ENCODE peak calls at places on chromosomes 2 and 18, in seven cellular contexts. One of them, this sample, is unnamed. For H3K27me3, the result is how much of the 10 kb centered on the place peaks cover.

GRCh38 chr2:223008162-223008561 is 43.8 kb upstream of the KCNE4 start:
- DNase-seq in tibial nerve: no peak
- DNase-seq in transverse colon: no peak
- DNase-seq in SK-N-SH: no peak
- DNase-seq in K562: no peak
- DNase-seq in ovary: no peak
- DNase-seq in sigmoid colon: no peak
- DNase-seq in this sample: no peak

GRCh38 chr2:66802877-66803276 is 368.0 kb downstream of the MEIS1 start:
- DNase-seq in tibial nerve: no peak
- DNase-seq in transverse colon: no peak
- DNase-seq in K562: no peak
- DNase-seq in SK-N-SH: no peak
- DNase-seq in ovary: no peak
- DNase-seq in sigmoid colon: no peak
- DNase-seq in this sample: no peak

GRCh38 chr2:241381872-241382271 is 25.8 kb downstream of the FARP2 start:
- DNase-seq in transverse colon: no peak
- DNase-seq in K562: no peak
- DNase-seq in tibial nerve: no peak
- DNase-seq in ovary: no peak
- DNase-seq in sigmoid colon: no peak
- DNase-seq in SK-N-SH: no peak
- DNase-seq in this sample: no peak

GRCh38 chr2:135829420-135829983 is 7.5 kb downstream of the LCT start:
- DNase-seq in ovary: no peak
- DNase-seq in SK-N-SH: no peak
- DNase-seq in transverse colon: no peak
- DNase-seq in K562: no peak
- DNase-seq in sigmoid colon: no peak
- DNase-seq in tibial nerve: no peak
- DNase-seq in this sample: no peak

GRCh38 chr2:8134105-8134903 is 547.6 kb upstream of the ID2 start:
- DNase-seq in SK-N-SH: no peak
- DNase-seq in tibial nerve: no peak
- DNase-seq in sigmoid colon: no peak
- DNase-seq in transverse colon: peak
- DNase-seq in ovary: no peak
- DNase-seq in K562: no peak
- DNase-seq in this sample: no peak

GRCh38 chr2:44895061-44895460 is 46.4 kb upstream of the SIX3 start:
- DNase-seq in sigmoid colon: no peak
- DNase-seq in K562: no peak
- DNase-seq in tibial nerve: no peak
- DNase-seq in SK-N-SH: no peak
- DNase-seq in ovary: no peak
- DNase-seq in transverse colon: no peak
- DNase-seq in this sample: no peak

GRCh38 chr18:75247041-75247551 is 36.5 kb downstream of the TSHZ1 start:
- DNase-seq in K562: no peak
- DNase-seq in transverse colon: no peak
- DNase-seq in ovary: no peak
- DNase-seq in sigmoid colon: no peak
- DNase-seq in SK-N-SH: peak
- DNase-seq in tibial nerve: no peak
- DNase-seq in this sample: no peak

GRCh38 chr2:97761192-97761591 is 47.8 kb downstream of the ZAP70 start:
- DNase-seq in tibial nerve: no peak
- DNase-seq in ovary: no peak
- DNase-seq in sigmoid colon: no peak
- DNase-seq in K562: no peak
- DNase-seq in transverse colon: no peak
- DNase-seq in SK-N-SH: no peak
- DNase-seq in this sample: no peak

GRCh38 chr2:135843671-135844070 is 6.7 kb upstream of the LCT start:
- DNase-seq in transverse colon: no peak
- DNase-seq in K562: no peak
- DNase-seq in SK-N-SH: no peak
- DNase-seq in ovary: no peak
- DNase-seq in sigmoid colon: no peak
- DNase-seq in tibial nerve: no peak
- DNase-seq in this sample: no peak

GRCh38 chr2:108971661-108972566 is 17.1 kb downstream of the EDAR start:
- DNase-seq in sigmoid colon: no peak
- DNase-seq in SK-N-SH: no peak
- DNase-seq in tibial nerve: no peak
- DNase-seq in transverse colon: peak
- DNase-seq in K562: no peak
- DNase-seq in ovary: no peak
- DNase-seq in this sample: no peak

GRCh38 chr2:234071664-234072063 is 21.2 kb downstream of the SPP2 start:
- DNase-seq in SK-N-SH: no peak
- DNase-seq in tibial nerve: no peak
- DNase-seq in K562: no peak
- DNase-seq in sigmoid colon: no peak
- DNase-seq in ovary: no peak
- DNase-seq in transverse colon: no peak
- DNase-seq in this sample: no peak

GRCh38 chr2:46871976-46872381 is 43.6 kb downstream of the MCFD2 start:
- DNase-seq in K562: peak
- DNase-seq in SK-N-SH: no peak
- DNase-seq in tibial nerve: no peak
- DNase-seq in transverse colon: no peak
- DNase-seq in ovary: no peak
- DNase-seq in sigmoid colon: peak
- DNase-seq in this sample: no peak

GRCh38 chr2:69843993-69844392 is 14.5 kb downstream of the GMCL1 start:
- DNase-seq in sigmoid colon: no peak
- DNase-seq in K562: no peak
- DNase-seq in ovary: no peak
- DNase-seq in transverse colon: no peak
- DNase-seq in tibial nerve: no peak
- DNase-seq in SK-N-SH: no peak
- DNase-seq in this sample: no peak

GRCh38 chr18:3044931-3045698 is 32.2 kb upstream of the LPIN2 start:
- DNase-seq in SK-N-SH: no peak
- DNase-seq in K562: no peak
- DNase-seq in transverse colon: peak
- DNase-seq in ovary: no peak
- DNase-seq in tibial nerve: peak
- DNase-seq in sigmoid colon: no peak
- DNase-seq in this sample: no peak

GRCh38 chr2:3745901-3746300 is 42.5 kb downstream of the DCDC2C start:
- DNase-seq in K562: no peak
- DNase-seq in transverse colon: no peak
- DNase-seq in ovary: no peak
- DNase-seq in sigmoid colon: no peak
- DNase-seq in tibial nerve: no peak
- DNase-seq in SK-N-SH: peak
- DNase-seq in this sample: no peak

GRCh38 chr18:11849845-11850747 is 1.1 kb upstream of the CHMP1B start:
- DNase-seq in transverse colon: peak
- DNase-seq in SK-N-SH: peak
- DNase-seq in K562: peak
- DNase-seq in sigmoid colon: peak
- DNase-seq in ovary: peak
- DNase-seq in tibial nerve: peak
- DNase-seq in this sample: peak

GRCh38 chr18:11852048-11852341 is 782 bp downstream of the CHMP1B start:
- DNase-seq in transverse colon: no peak
- DNase-seq in K562: no peak
- DNase-seq in sigmoid colon: no peak
- DNase-seq in SK-N-SH: no peak
- DNase-seq in tibial nerve: no peak
- DNase-seq in ovary: no peak
- DNase-seq in this sample: no peak

GRCh38 chr18:11850821-11851155 is 425 bp upstream of the CHMP1B start:
- DNase-seq in sigmoid colon: no peak
- DNase-seq in transverse colon: no peak
- DNase-seq in SK-N-SH: peak
- DNase-seq in ovary: no peak
- DNase-seq in K562: no peak
- DNase-seq in tibial nerve: no peak
- DNase-seq in this sample: no peak

GRCh38 chr18:11849279-11849678 is 1.9 kb upstream of the CHMP1B start:
- DNase-seq in transverse colon: no peak
- DNase-seq in ovary: no peak
- DNase-seq in tibial nerve: no peak
- DNase-seq in sigmoid colon: no peak
- DNase-seq in K562: no peak
- DNase-seq in SK-N-SH: no peak
- DNase-seq in this sample: no peak

DNA sequence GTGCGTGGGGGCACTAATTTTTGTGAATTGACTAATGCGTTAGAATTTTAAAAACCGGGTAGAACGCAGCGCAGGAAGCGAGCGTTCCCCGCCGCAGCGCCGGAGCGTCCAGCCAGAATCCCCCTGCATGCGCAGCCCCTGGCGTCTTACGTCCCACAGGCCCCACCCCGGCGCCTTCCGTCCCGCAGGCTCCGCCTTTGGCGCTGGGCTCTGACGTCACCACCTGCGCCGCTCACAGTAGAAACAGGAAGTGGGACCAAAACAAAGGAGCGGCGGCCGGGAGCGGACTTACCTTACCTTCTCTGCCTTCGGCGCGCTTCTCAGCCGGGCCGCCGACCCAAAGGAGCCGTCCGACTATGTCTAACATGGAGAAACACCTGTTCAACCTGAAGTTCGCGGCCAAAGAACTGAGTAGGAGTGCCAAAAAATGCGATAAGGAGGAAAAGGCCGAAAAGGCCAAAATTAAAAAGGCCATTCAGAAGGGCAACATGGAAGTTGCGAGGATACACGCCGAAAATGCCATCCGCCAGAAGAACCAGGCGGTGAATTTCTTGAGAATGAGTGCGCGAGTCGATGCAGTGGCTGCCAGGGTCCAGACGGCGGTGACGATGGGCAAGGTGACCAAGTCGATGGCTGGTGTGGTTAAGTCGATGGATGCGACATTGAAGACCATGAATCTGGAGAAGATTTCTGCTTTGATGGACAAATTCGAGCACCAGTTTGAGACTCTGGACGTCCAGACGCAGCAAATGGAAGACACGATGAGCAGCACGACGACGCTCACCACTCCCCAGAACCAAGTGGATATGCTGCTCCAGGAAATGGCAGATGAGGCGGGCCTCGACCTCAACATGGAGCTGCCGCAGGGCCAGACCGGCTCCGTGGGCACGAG is at the start of gene CHMP1B:
- DNase-seq in sigmoid colon: peak
- DNase-seq in ovary: peak
- DNase-seq in K562: peak
- DNase-seq in tibial nerve: peak
- DNase-seq in transverse colon: peak
- DNase-seq in SK-N-SH: peak
- DNase-seq in this sample: peak
- TF ChIP-seq EP300 in sigmoid colon: peak
- TF ChIP-seq EP300 in ovary: no peak
- TF ChIP-seq EP300 in K562: peak
- TF ChIP-seq EP300 in tibial nerve: peak
- TF ChIP-seq EP300 in transverse colon: peak
- TF ChIP-seq EP300 in SK-N-SH: peak
- TF ChIP-seq EP300 in this sample: no peak

GRCh38 chr18:11146947-11147345 is 2.4 kb downstream of the PIEZO2 start:
- DNase-seq in ovary: no peak
- DNase-seq in K562: no peak
- DNase-seq in tibial nerve: no peak
- DNase-seq in transverse colon: no peak
- DNase-seq in SK-N-SH: no peak
- DNase-seq in sigmoid colon: no peak
- DNase-seq in this sample: no peak
- H3K27me3 ChIP-seq in ovary: under half
- H3K27me3 ChIP-seq in K562: under half
- H3K27me3 ChIP-seq in tibial nerve: under half
- H3K27me3 ChIP-seq in transverse colon: under half
- H3K27me3 ChIP-seq in SK-N-SH: half or more
- H3K27me3 ChIP-seq in sigmoid colon: under half
- H3K27me3 ChIP-seq in this sample: half or more

GRCh38 chr18:28065031-28065792 is 111.7 kb downstream of the CDH2 start:
- DNase-seq in tibial nerve: no peak
- DNase-seq in SK-N-SH: no peak
- DNase-seq in transverse colon: no peak
- DNase-seq in ovary: no peak
- DNase-seq in K562: no peak
- DNase-seq in sigmoid colon: no peak
- DNase-seq in this sample: no peak
- TF ChIP-seq EP300 in tibial nerve: no peak
- TF ChIP-seq EP300 in SK-N-SH: no peak
- TF ChIP-seq EP300 in transverse colon: no peak
- TF ChIP-seq EP300 in ovary: no peak
- TF ChIP-seq EP300 in K562: no peak
- TF ChIP-seq EP300 in sigmoid colon: no peak
- TF ChIP-seq EP300 in this sample: no peak

DNA sequence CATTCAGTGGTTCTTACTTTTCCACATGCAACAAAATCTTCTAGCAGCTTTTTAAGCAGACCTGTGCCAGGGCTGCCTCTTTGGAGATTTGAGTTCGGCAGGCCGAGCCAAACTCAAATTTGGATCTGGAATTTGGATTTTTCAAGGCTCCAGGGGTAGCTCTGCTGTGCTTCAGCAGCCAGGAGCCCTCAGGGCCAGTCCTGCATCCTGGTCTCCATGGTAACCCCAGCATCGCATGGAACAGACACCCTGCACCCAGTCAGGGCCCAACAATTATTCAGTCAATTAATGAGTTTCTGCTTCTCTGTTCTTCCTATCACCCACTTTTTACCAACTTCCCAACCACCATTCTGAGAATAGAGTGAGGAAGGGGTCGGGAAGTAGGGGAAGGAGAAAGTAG is 30.0 kb downstream of the EN1 start:
- DNase-seq in sigmoid colon: no peak
- DNase-seq in K562: no peak
- DNase-seq in tibial nerve: no peak
- DNase-seq in SK-N-SH: no peak
- DNase-seq in ovary: no peak
- DNase-seq in transverse colon: no peak
- DNase-seq in this sample: peak
- H3K27me3 ChIP-seq in sigmoid colon: under half
- H3K27me3 ChIP-seq in K562: under half
- H3K27me3 ChIP-seq in tibial nerve: under half
- H3K27me3 ChIP-seq in SK-N-SH: under half
- H3K27me3 ChIP-seq in ovary: under half
- H3K27me3 ChIP-seq in transverse colon: half or more
- H3K27me3 ChIP-seq in this sample: under half

GRCh38 chr18:34352385-34353163 is 127.9 kb upstream of the NOL4 start:
- DNase-seq in K562: no peak
- DNase-seq in transverse colon: no peak
- DNase-seq in SK-N-SH: peak
- DNase-seq in ovary: no peak
- DNase-seq in tibial nerve: no peak
- DNase-seq in sigmoid colon: no peak
- DNase-seq in this sample: no peak
- TF ChIP-seq EP300 in K562: no peak
- TF ChIP-seq EP300 in transverse colon: no peak
- TF ChIP-seq EP300 in SK-N-SH: no peak
- TF ChIP-seq EP300 in ovary: no peak
- TF ChIP-seq EP300 in tibial nerve: no peak
- TF ChIP-seq EP300 in sigmoid colon: no peak
- TF ChIP-seq EP300 in this sample: no peak

DNA sequence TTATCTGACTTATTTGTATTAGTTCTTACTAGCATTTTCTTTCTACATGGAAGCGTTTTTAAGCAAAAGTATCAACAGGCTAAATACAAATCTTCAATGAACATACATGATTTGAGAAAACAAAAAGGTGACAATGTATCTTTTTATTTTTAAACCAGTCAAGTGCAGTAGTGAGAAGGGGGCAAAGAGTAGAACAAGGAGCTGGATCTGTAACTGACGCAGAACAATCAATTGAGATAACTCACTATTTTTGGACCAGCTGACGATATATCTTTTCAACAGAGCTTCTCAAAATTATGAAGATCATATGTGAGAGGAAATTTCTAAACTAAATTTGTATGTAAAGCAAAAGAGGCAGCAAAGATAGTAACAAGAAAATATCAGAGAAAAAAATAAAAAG is 15.5 kb downstream of the NCKAP1 start:
- DNase-seq in ovary: no peak
- DNase-seq in sigmoid colon: no peak
- DNase-seq in SK-N-SH: no peak
- DNase-seq in K562: no peak
- DNase-seq in transverse colon: no peak
- DNase-seq in tibial nerve: no peak
- DNase-seq in this sample: no peak
- H3K27me3 ChIP-seq in ovary: under half
- H3K27me3 ChIP-seq in sigmoid colon: under half
- H3K27me3 ChIP-seq in SK-N-SH: under half
- H3K27me3 ChIP-seq in K562: under half
- H3K27me3 ChIP-seq in transverse colon: under half
- H3K27me3 ChIP-seq in tibial nerve: under half
- H3K27me3 ChIP-seq in this sample: under half

This sample was measured in suprapubic skin.